ENCODE peak calls at places on chromosomes 6 and 20, in six cellular contexts. P, A, S, U, E and D are unnamed samples.

GRCh38 chr20:56328861-56329260 is 29.9 kb upstream of the FAM210B start:
- DNase-seq in S (no peak), E (no peak), P (no peak), U (peak; percentile 25), A (no peak), D (no peak)

GRCh38 chr20:35091808-35092523 is 641 bp downstream of the TRPC4AP start:
- DNase-seq in A (no peak), P (no peak), E (no peak), U (peak; percentile 44), S (no peak), D (no peak)

GRCh38 chr6:48027704-48028435 is 83.1 kb downstream of the PTCHD4 start:
- DNase-seq in S (no peak), E (no peak), U (no peak), A (no peak), P (no peak), D (no peak)

GRCh38 chr6:87908978-87909802 is 138.5 kb upstream of the SPACA1 start:
- DNase-seq in S (no peak), U (no peak), A (no peak), P (no peak), E (no peak), D (no peak)

GRCh38 chr20:35146299-35146921 is 726 bp downstream of the EDEM2 start:
- DNase-seq in A (no peak), S (peak; percentile 56), U (peak; percentile 56), E (no peak), P (no peak), D (peak; percentile 20)

GRCh38 chr6:131755597-131755996 is 44.8 kb upstream of the CTAGE9 start:
- DNase-seq in P (no peak), U (peak; percentile 69), S (no peak), A (no peak), E (no peak), D (no peak)

GRCh38 chr6:91288741-91289140 is 701.9 kb upstream of the MAP3K7 start:
- DNase-seq in E (no peak), S (no peak), U (no peak), P (no peak), A (no peak), D (no peak)

GRCh38 chr20:41148956-41149355 is 11.6 kb downstream of the PLCG1 start:
- DNase-seq in U (no peak), P (no peak), E (no peak), S (no peak), A (no peak), D (no peak)

GRCh38 chr6:113564401-113565161 is 292.6 kb upstream of the MARCKS start:
- DNase-seq in S (no peak), E (peak; percentile 77), A (no peak), U (peak; percentile 74), P (no peak), D (peak; percentile 79)

GRCh38 chr6:13355043-13355945 is 27.0 kb upstream of the TBC1D7 start:
- DNase-seq in U (peak; percentile 41), E (no peak), A (peak; percentile 35), P (peak; percentile 66), S (peak; percentile 20), D (no peak)

GRCh38 chr6:79048611-79049010 is 29.4 kb downstream of the PHIP start:
- DNase-seq in U (peak; percentile 29), A (peak; percentile 34), S (peak; percentile 12), P (no peak), E (no peak), D (peak; percentile 5)

GRCh38 chr6:6856538-6857523 is 250.9 kb upstream of the RREB1 start:
- DNase-seq in S (no peak), A (no peak), P (peak; percentile 71), E (no peak), U (no peak), D (peak; percentile 35)

GRCh38 chr6:139710578-139710977 is 336.1 kb upstream of the CITED2 start:
- DNase-seq in P (no peak), U (no peak), A (no peak), E (no peak), S (no peak), D (no peak)

GRCh38 chr6:85551264-85551663 is 42.4 kb downstream of the SNX14 start:
- DNase-seq in E (no peak), U (no peak), A (no peak), S (peak; percentile 67), P (no peak), D (no peak)

GRCh38 chr6:16130932-16131387 is 2.1 kb downstream of the MYLIP start:
- DNase-seq in E (no peak), S (peak; percentile 60), A (no peak), U (peak; percentile 72), P (peak; percentile 61), D (peak; percentile 6)

GRCh38 chr6:7805828-7806227 is 79.9 kb downstream of the BMP6 start:
- DNase-seq in A (no peak), U (no peak), E (no peak), P (no peak), S (no peak), D (no peak)

GRCh38 chr20:4713401-4713800 is 8.3 kb upstream of the PRND start:
- DNase-seq in U (no peak), A (peak; percentile 79), S (no peak), E (no peak), P (no peak), D (no peak)

GRCh38 chr6:130204322-130204721 is 18.4 kb downstream of the SAMD3 start:
- DNase-seq in S (no peak), E (no peak), A (no peak), U (no peak), P (no peak), D (no peak)

GRCh38 chr6:154951400-154952200 is 43.5 kb upstream of the TIAM2 start:
- DNase-seq in S (no peak), E (no peak), U (no peak), P (peak; percentile 28), A (no peak), D (no peak)

GRCh38 chr20:46959821-46960220 is 65.2 kb downstream of the EYA2 start:
- DNase-seq in U (no peak), S (no peak), P (no peak), E (no peak), A (no peak), D (no peak)

DNA sequence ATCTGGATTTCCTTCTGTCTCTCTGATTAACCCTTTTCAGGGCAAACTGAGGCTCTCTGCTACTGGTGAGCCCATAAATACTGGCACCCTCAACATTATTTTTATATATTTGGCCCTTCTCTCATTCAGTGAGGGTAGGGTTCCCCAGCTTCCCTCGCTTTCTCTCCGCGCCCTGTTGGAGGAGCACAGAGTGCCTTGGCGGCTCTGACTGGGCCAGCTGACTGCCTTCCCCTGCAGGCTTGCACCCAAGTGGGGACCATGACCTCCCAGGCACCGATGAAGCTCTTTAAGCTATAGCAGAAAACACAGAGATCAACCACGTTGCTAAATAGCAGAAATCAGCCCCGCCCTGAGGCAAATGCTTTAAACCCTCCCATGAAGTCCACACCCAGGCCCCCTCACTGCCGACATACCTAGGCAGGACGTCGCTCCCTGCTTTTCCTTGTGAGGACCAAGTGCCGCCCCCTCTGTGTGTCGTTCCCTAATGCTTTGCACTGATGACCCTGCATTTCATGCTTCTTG is 105.0 kb downstream of the HUS1B start:
- DNase-seq in S (no peak), E (no peak), P (no peak), A (no peak), U (no peak), D (no peak)
- TF ChIP-seq ZNF274 in S (no peak), E (no peak), P (no peak), A (no peak), U (no peak), D (no peak)

GRCh38 chr6:2940851-2941250 is 30.5 kb downstream of the SERPINB6 start:
- DNase-seq in U (no peak), E (no peak), S (no peak), A (no peak), P (no peak), D (no peak)
- TF ChIP-seq ZNF274 in U (no peak), E (no peak), S (no peak), A (no peak), P (no peak), D (no peak)

GRCh38 chr6:41120058-41120457 is 34.1 kb downstream of the TREML1 start:
- DNase-seq in A (no peak), E (no peak), S (no peak), P (no peak), U (no peak), D (no peak)

GRCh38 chr6:41125282-41125681 is 28.9 kb downstream of the TREML1 start:
- DNase-seq in A (no peak), S (no peak), U (no peak), E (no peak), P (no peak), D (no peak)

GRCh38 chr6:41119508-41119907 is 34.6 kb downstream of the TREML1 start:
- DNase-seq in P (no peak), E (no peak), A (no peak), S (no peak), U (no peak), D (no peak)

GRCh38 chr6:41122918-41123317 is 31.2 kb downstream of the TREML1 start:
- DNase-seq in U (no peak), P (no peak), A (no peak), E (no peak), S (no peak), D (no peak)

GRCh38 chr6:41122373-41122772 is 31.8 kb downstream of the TREML1 start:
- DNase-seq in P (no peak), U (no peak), E (no peak), A (no peak), S (no peak), D (no peak)
- TF ChIP-seq ZNF274 in P (no peak), U (no peak), E (no peak), A (no peak), S (no peak), D (no peak)

GRCh38 chr20:6055161-6055783 is 1.4 kb upstream of the LRRN4 start:
- DNase-seq in A (no peak), P (no peak), U (no peak), E (no peak), S (peak; percentile 20), D (no peak)

GRCh38 chr20:6053064-6053775 is 640 bp downstream of the LRRN4 start:
- DNase-seq in U (no peak), P (no peak), S (no peak), A (no peak), E (no peak), D (no peak)

GRCh38 chr20:6048391-6048790 is 5.5 kb downstream of the LRRN4 start:
- DNase-seq in E (no peak), U (no peak), S (no peak), A (no peak), P (no peak), D (no peak)

GRCh38 chr20:6053776-6054688 is at the start of gene LRRN4:
- DNase-seq in U (peak; percentile 34), P (no peak), A (peak; percentile 19), E (no peak), S (no peak), D (peak; percentile 58)

DNA sequence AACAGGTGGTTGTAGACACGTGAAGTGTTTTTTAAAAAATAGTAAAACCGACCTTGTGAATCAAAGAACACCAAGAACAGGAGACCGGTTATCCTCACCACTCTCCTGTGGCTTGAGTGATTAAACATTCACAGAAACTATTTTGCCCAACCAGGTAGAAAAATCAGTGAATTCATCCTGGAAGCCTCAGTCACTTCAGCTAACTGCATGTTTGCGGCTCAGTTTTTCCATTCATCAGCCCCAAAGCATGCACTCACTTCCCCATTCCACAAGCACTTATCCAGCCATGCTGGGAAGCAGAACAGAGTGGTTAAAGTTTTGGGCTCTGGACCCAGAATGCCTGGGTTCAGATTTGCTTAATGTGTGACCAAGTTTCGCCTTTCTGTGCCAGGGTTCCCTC is 2.4 kb downstream of the LRRN4 start:
- DNase-seq in S (no peak), P (no peak), E (no peak), A (no peak), U (peak; percentile 33), D (no peak)
- TF ChIP-seq ZNF274 in S (no peak), P (no peak), E (no peak), A (no peak), U (no peak), D (no peak)